ENCODE peak calls at places on chromosome 9, in four cellular contexts. R, U, G and D are unnamed samples.
A peak's percentile ranks its signal among the peaks of the same experiment; 100 is the strongest.

GRCh38 chr9:89756891-89757537 is 152.2 kb downstream of the GADD45G start:
- DNase-seq in R (no peak), U (no peak), G (no peak), D (no peak)

GRCh38 chr9:13719410-13719809 is 439.9 kb upstream of the MPDZ start:
- DNase-seq in R (peak; percentile 36), U (no peak), G (no peak), D (peak; percentile 12)

GRCh38 chr9:134642385-134643181 is 980 bp downstream of the COL5A1 start:
- DNase-seq in R (peak; percentile 91), U (no peak), G (no peak), D (peak; percentile 56)

GRCh38 chr9:24602687-24603352 is 57.1 kb upstream of the IZUMO3 start:
- DNase-seq in R (no peak), U (no peak), G (no peak), D (no peak)

GRCh38 chr9:134863941-134864820 is 16.4 kb upstream of the FCN2 start:
- DNase-seq in R (no peak), U (no peak), G (no peak), D (no peak)

GRCh38 chr9:99103909-99104458 is 929 bp upstream of the TGFBR1 start:
- DNase-seq in R (peak; percentile 61), U (no peak), G (no peak), D (peak; percentile 24)

GRCh38 chr9:79768199-79768598 is 196.4 kb downstream of the TLE4 start:
- DNase-seq in R (peak; percentile 78), U (no peak), G (no peak), D (no peak)

GRCh38 chr9:129609486-129610192 is 11.3 kb downstream of the C9orf50 start:
- DNase-seq in R (no peak), U (peak; percentile 55), G (no peak), D (no peak)

GRCh38 chr9:129342591-129342990 is 164.5 kb upstream of the IER5L start:
- DNase-seq in R (no peak), U (no peak), G (no peak), D (no peak)

GRCh38 chr9:95381243-95381642 is 63.7 kb upstream of the FANCC start:
- DNase-seq in R (peak; percentile 48), U (peak; percentile 33), G (peak; percentile 11), D (no peak)

GRCh38 chr9:13436591-13436990 is 157.1 kb upstream of the MPDZ start:
- DNase-seq in R (no peak), U (no peak), G (no peak), D (no peak)

GRCh38 chr9:107816187-107817021 is 326.8 kb upstream of the KLF4 start:
- DNase-seq in R (no peak), U (no peak), G (peak; percentile 1), D (no peak)

GRCh38 chr9:115399026-115399425 is 281.1 kb upstream of the TNC start:
- DNase-seq in R (no peak), U (no peak), G (no peak), D (no peak)

GRCh38 chr9:846852-847251 is 5.4 kb downstream of the DMRT1 start:
- DNase-seq in R (no peak), U (no peak), G (no peak), D (no peak)

GRCh38 chr9:132541966-132542830 is 40.2 kb upstream of the BARHL1 start:
- DNase-seq in R (no peak), U (no peak), G (no peak), D (no peak)

GRCh38 chr9:129624168-129624759 is 1.7 kb upstream of the NTMT1 start:
- DNase-seq in R (peak; percentile 53), U (peak; percentile 78), G (no peak), D (peak; percentile 49)

GRCh38 chr9:81526587-81526986 is 162.8 kb downstream of the TLE1 start:
- DNase-seq in R (peak; percentile 93), U (no peak), G (no peak), D (no peak)
- TF ChIP-seq FOS in R (no peak), U (no peak), G (no peak), D (no peak)

GRCh38 chr9:127871531-127871930 is 5.9 kb downstream of the AK1 start:
- DNase-seq in R (no peak), U (no peak), G (no peak), D (no peak)

GRCh38 chr9:127867356-127868277 is 9.9 kb downstream of the AK1 start:
- DNase-seq in R (no peak), U (no peak), G (no peak), D (peak; percentile 73)

GRCh38 chr9:127870887-127871286 is 6.6 kb downstream of the AK1 start:
- DNase-seq in R (no peak), U (no peak), G (no peak), D (no peak)

GRCh38 chr9:127868278-127868903 is 9.1 kb downstream of the AK1 start:
- DNase-seq in R (no peak), U (no peak), G (no peak), D (no peak)

GRCh38 chr9:127869310-127870152 is 7.9 kb downstream of the AK1 start:
- DNase-seq in R (peak; percentile 67), U (peak; percentile 91), G (no peak), D (peak; percentile 78)
- H3K4me1 ChIP-seq in R (no peaks in the 10 kb centered on the region), U (peaks cover 17% of the 10 kb centered on the region), G (peaks cover 22% of the 10 kb centered on the region), D (peaks cover 17% of the 10 kb centered on the region)

GRCh38 chr9:34962530-34962929 is 4.4 kb downstream of the PHF24 start:
- DNase-seq in R (no peak), U (no peak), G (no peak), D (no peak)
- H3K4me2 ChIP-seq in R (no peak overlapping the region), U (no peak overlapping the region), G (no peak overlapping the region), D (no peak overlapping the region)

GRCh38 chr9:130662099-130662926 is 2.1 kb upstream of the PRDM12 start:
- DNase-seq in R (no peak), U (no peak), G (no peak), D (no peak)
- TF ChIP-seq FOS in R (no peak), U (no peak), G (no peak), D (no peak)

GRCh38 chr9:128094950-128095544 is 27.0 kb downstream of the SLC25A25 start:
- DNase-seq in R (no peak), U (no peak), G (no peak), D (no peak)
- H3K4me1 ChIP-seq in R (peaks cover 46% of the 10 kb centered on the region), U (peaks cover 88% of the 10 kb centered on the region), G (peaks cover 25% of the 10 kb centered on the region), D (peaks cover 40% of the 10 kb centered on the region)

GRCh38 chr9:137035937-137036336 is 4.0 kb upstream of the FUT7 start:
- DNase-seq in R (no peak), U (no peak), G (no peak), D (no peak)
- H3K4me2 ChIP-seq in R (no peak overlapping the region), U (no peak overlapping the region), G (no peak overlapping the region), D (no peak overlapping the region)

DNA sequence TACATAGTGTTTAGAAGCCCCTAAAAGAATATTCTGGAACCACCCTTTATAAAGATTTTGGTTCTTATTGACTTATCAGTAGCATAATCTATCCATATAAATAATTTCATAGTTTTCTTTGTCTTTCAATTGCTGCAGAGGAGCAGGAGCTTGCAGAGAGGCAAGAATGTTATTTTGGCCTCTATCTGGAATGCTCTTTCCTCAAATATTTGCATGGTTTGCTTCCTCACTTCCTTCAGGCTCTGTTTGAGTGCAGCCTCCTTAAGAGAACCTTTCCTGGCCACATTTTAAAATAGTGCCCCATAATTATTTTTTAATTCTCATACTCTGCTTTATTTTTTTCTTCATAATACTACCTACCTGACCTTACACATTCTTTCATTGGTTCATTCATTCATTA is 1.5 kb downstream of the C5 start:
- DNase-seq in R (peak; percentile 57), U (no peak), G (no peak), D (no peak)
- TF ChIP-seq FOS in R (no peak), U (no peak), G (no peak), D (no peak)